ENCODE peak calls at places on chromosomes 3 and 15, in ten cellular contexts. R, D, W, E, K, Z, N, A, O and L are unnamed samples.

GRCh38 chr3:187567741-187568140 is 102.5 kb downstream of the SST start:
- DNase-seq in R (no peak), D (no peak), W (no peak), E (no peak), K (peak; percentile 57), Z (no peak), N (no peak), A (no peak), O (no peak), L (no peak)

GRCh38 chr3:140378571-140379340 is 299.1 kb upstream of the TRIM42 start:
- DNase-seq in R (no peak), D (no peak), W (no peak), E (no peak), K (no peak), Z (no peak), N (no peak), A (no peak), O (no peak), L (no peak)

GRCh38 chr3:181899702-181900101 is 188.0 kb downstream of the SOX2 start:
- DNase-seq in R (no peak), D (no peak), W (no peak), E (no peak), K (no peak), Z (no peak), N (no peak), A (no peak), O (no peak), L (no peak)

GRCh38 chr3:44931791-44932190 is 44.2 kb downstream of the ZDHHC3 start:
- DNase-seq in R (no peak), D (no peak), W (no peak), E (no peak), K (no peak), Z (no peak), N (no peak), A (no peak), O (no peak), L (no peak)

GRCh38 chr15:58517682-58518525 is 86.1 kb downstream of the LIPC start:
- DNase-seq in R (no peak), D (no peak), W (no peak), E (no peak), K (no peak), Z (peak; percentile 37), N (no peak), A (no peak), O (no peak), L (no peak)

GRCh38 chr15:60616628-60617027 is 137.7 kb upstream of the ICE2 start:
- DNase-seq in R (no peak), D (no peak), W (no peak), E (no peak), K (no peak), Z (no peak), N (no peak), A (no peak), O (no peak), L (no peak)

GRCh38 chr3:113438224-113438623 is 3.1 kb downstream of the CFAP44 start:
- DNase-seq in R (no peak), D (no peak), W (no peak), E (no peak), K (no peak), Z (no peak), N (no peak), A (no peak), O (no peak), L (no peak)

GRCh38 chr3:138451595-138452162 is 17.3 kb downstream of the ESYT3 start:
- DNase-seq in R (no peak), D (no peak), W (no peak), E (no peak), K (no peak), Z (no peak), N (no peak), A (peak; percentile 18), O (no peak), L (no peak)

GRCh38 chr3:146747928-146748327 is 142.8 kb upstream of the PLSCR5 start:
- DNase-seq in R (no peak), D (no peak), W (no peak), E (no peak), K (peak; percentile 33), Z (no peak), N (no peak), A (no peak), O (no peak), L (no peak)

GRCh38 chr3:58659051-58659675 is 7.4 kb downstream of the FAM3D start:
- DNase-seq in R (peak; percentile 55), D (no peak), W (no peak), E (peak; percentile 56), K (peak; percentile 44), Z (peak; percentile 62), N (no peak), A (no peak), O (peak; percentile 28), L (peak; percentile 68)

GRCh38 chr15:55846108-55846707 is 103.3 kb upstream of the PRTG start:
- DNase-seq in R (peak; percentile 57), D (peak; percentile 12), W (peak; percentile 96), E (no peak), K (peak; percentile 88), Z (no peak), N (peak; percentile 77), A (no peak), O (peak; percentile 71), L (peak; percentile 66)

GRCh38 chr3:42790714-42791229 is 13.5 kb downstream of the HIGD1A start:
- DNase-seq in R (no peak), D (no peak), W (no peak), E (no peak), K (no peak), Z (no peak), N (no peak), A (no peak), O (no peak), L (no peak)

GRCh38 chr3:8324727-8325126 is 176.9 kb upstream of the LMCD1 start:
- DNase-seq in R (peak; percentile 68), D (no peak), W (peak; percentile 22), E (no peak), K (peak; percentile 27), Z (no peak), N (no peak), A (peak; percentile 45), O (peak; percentile 25), L (no peak)

GRCh38 chr3:72664171-72664570 is 184.1 kb downstream of the SHQ1 start:
- DNase-seq in R (no peak), D (no peak), W (no peak), E (no peak), K (no peak), Z (no peak), N (no peak), A (no peak), O (no peak), L (no peak)

GRCh38 chr3:54866221-54866620 is 61.6 kb downstream of the LRTM1 start:
- DNase-seq in R (no peak), D (no peak), W (no peak), E (no peak), K (no peak), Z (no peak), N (no peak), A (no peak), O (no peak), L (no peak)
- H3K4me1 ChIP-seq in R (no peaks in the 10 kb centered on the region), D (peaks cover 4% of the 10 kb centered on the region), W (no peaks in the 10 kb centered on the region), E (no peaks in the 10 kb centered on the region), K (peaks cover 3% of the 10 kb centered on the region), Z (no peaks in the 10 kb centered on the region), N (no peaks in the 10 kb centered on the region), A (no peaks in the 10 kb centered on the region), O (no peaks in the 10 kb centered on the region), L (no peaks in the 10 kb centered on the region)

GRCh38 chr15:82985688-82986441 is at the start of gene RAMAC:
- DNase-seq in R (peak; percentile 86), D (peak; percentile 89), W (peak; percentile 93), E (peak; percentile 97), K (peak; percentile 95), Z (peak; percentile 97), N (peak; percentile 93), A (peak; percentile 96), O (peak; percentile 93), L (peak; percentile 95)
- TF ChIP-seq POLR2A in R (peak; percentile 72), D (peak; percentile 40), W (no peak), E (no peak), K (peak; percentile 39), Z (peak; percentile 67), N (no peak), A (peak; percentile 49), O (peak; percentile 45), L (peak; percentile 49)

DNA sequence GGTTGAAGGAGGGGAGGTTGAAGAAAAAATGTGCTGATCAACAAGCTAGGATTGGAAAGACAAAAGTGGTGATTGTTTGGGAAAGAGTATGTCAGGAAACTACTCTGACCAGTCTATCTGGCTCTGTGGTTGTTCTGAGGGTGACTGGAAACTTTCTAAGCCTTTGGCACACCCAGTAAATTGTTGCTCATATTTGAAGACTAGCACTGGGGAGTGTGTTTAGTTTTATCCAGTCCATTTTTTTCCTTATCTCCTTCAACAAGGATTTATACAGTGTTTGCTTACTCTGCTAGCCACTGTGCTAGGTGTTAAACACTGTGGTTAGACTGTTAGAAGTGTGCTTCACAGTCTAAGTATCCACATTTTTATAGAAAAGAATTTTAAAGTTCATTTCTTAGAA is 28.8 kb downstream of the PPM1L start:
- DNase-seq in R (no peak), D (no peak), W (no peak), E (no peak), K (no peak), Z (no peak), N (no peak), A (no peak), O (no peak), L (peak; percentile 68)
- TF ChIP-seq CTCF in R (no peak), D (no peak), W (no peak), E (no peak), K (no peak), Z (no peak), N (no peak), A (no peak), O (no peak), L (no peak)

GRCh38 chr15:57436961-57437360 is 60.7 kb downstream of the CGNL1 start:
- DNase-seq in R (no peak), D (no peak), W (no peak), E (no peak), K (no peak), Z (no peak), N (no peak), A (peak; percentile 40), O (no peak), L (no peak)

GRCh38 chr15:57439128-57440030 is 63.1 kb downstream of the CGNL1 start:
- DNase-seq in R (no peak), D (no peak), W (no peak), E (no peak), K (no peak), Z (no peak), N (no peak), A (no peak), O (no peak), L (no peak)

GRCh38 chr15:57436166-57436565 is 59.9 kb downstream of the CGNL1 start:
- DNase-seq in R (no peak), D (no peak), W (no peak), E (no peak), K (no peak), Z (no peak), N (no peak), A (no peak), O (no peak), L (no peak)

GRCh38 chr15:57437564-57437963 is 61.3 kb downstream of the CGNL1 start:
- DNase-seq in R (no peak), D (no peak), W (no peak), E (no peak), K (no peak), Z (peak; percentile 92), N (no peak), A (no peak), O (no peak), L (no peak)

DNA sequence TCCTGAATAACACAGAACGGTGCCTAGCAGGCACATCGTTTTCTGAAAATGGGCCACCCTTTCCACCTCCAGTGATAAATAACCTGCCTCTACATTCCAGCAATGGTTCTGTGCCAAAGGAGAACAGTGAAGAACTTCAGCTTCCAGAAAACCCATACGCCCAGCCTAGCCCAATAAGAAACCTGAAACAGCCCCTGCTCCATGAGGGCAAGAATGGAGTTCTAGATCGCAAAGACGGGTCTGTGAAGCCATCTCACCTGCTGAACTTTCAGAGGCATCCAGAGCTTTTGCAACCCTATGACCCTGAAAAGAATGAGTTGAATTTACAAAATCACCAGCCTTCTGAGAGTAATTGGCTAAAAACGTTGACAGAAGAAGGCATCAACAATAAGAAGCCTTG is 61.9 kb downstream of the CGNL1 start:
- DNase-seq in R (no peak), D (no peak), W (no peak), E (no peak), K (no peak), Z (no peak), N (no peak), A (no peak), O (no peak), L (no peak)
- H3K4me1 ChIP-seq in R (peaks cover 7% of the 10 kb centered on the region), D (peaks cover 2% of the 10 kb centered on the region), W (no peaks in the 10 kb centered on the region), E (no peaks in the 10 kb centered on the region), K (no peaks in the 10 kb centered on the region), Z (no peaks in the 10 kb centered on the region), N (no peaks in the 10 kb centered on the region), A (peaks cover 13% of the 10 kb centered on the region), O (no peaks in the 10 kb centered on the region), L (no peaks in the 10 kb centered on the region)